ENCODE peak calls at places on chromosomes 16 and 17, in five cellular contexts. One of them, this sample, is unnamed.

GRCh38 chr16:12458591-12459400 is 344.9 kb downstream of the CPPED1 start:
- DNase-seq in EL: no peak
- DNase-seq in neural crest cell: no peak
- DNase-seq in fibroblast of the aortic adventitia: no peak
- DNase-seq in activated CD4-positive, CD25-positive, alpha-beta regulatory T cell: peak; percentile 8
- DNase-seq in this sample: no peak

GRCh38 chr16:4233431-4233830 is 8.4 kb downstream of the SRL start:
- DNase-seq in EL: peak; percentile 32
- DNase-seq in neural crest cell: no peak
- DNase-seq in fibroblast of the aortic adventitia: no peak
- DNase-seq in activated CD4-positive, CD25-positive, alpha-beta regulatory T cell: no peak
- DNase-seq in this sample: no peak

GRCh38 chr17:59838196-59838911 is 54.4 kb downstream of the TUBD1 start:
- DNase-seq in EL: no peak
- DNase-seq in neural crest cell: no peak
- DNase-seq in fibroblast of the aortic adventitia: peak; percentile 67
- DNase-seq in activated CD4-positive, CD25-positive, alpha-beta regulatory T cell: no peak
- DNase-seq in this sample: no peak

GRCh38 chr16:679808-680624 is at the start of gene STUB1:
- DNase-seq in EL: peak; percentile 86
- DNase-seq in neural crest cell: peak; percentile 92
- DNase-seq in fibroblast of the aortic adventitia: peak; percentile 80
- DNase-seq in activated CD4-positive, CD25-positive, alpha-beta regulatory T cell: peak; percentile 95
- DNase-seq in this sample: peak; percentile 85

GRCh38 chr17:1776857-1777256 is 15.0 kb downstream of the SERPINF1 start:
- DNase-seq in EL: no peak
- DNase-seq in neural crest cell: no peak
- DNase-seq in fibroblast of the aortic adventitia: no peak
- DNase-seq in activated CD4-positive, CD25-positive, alpha-beta regulatory T cell: no peak
- DNase-seq in this sample: no peak

GRCh38 chr17:28946239-28946638 is 5.1 kb downstream of the PHF12 start:
- DNase-seq in EL: peak; percentile 87
- DNase-seq in neural crest cell: no peak
- DNase-seq in fibroblast of the aortic adventitia: peak; percentile 85
- DNase-seq in activated CD4-positive, CD25-positive, alpha-beta regulatory T cell: no peak
- DNase-seq in this sample: no peak

GRCh38 chr16:72198021-72198420 is 26.1 kb upstream of the PMFBP1 start:
- DNase-seq in EL: peak; percentile 45
- DNase-seq in neural crest cell: no peak
- DNase-seq in fibroblast of the aortic adventitia: peak; percentile 82
- DNase-seq in activated CD4-positive, CD25-positive, alpha-beta regulatory T cell: no peak
- DNase-seq in this sample: no peak

GRCh38 chr17:15917439-15918027 is 27.4 kb upstream of the ADORA2B start:
- DNase-seq in EL: no peak
- DNase-seq in neural crest cell: no peak
- DNase-seq in fibroblast of the aortic adventitia: no peak
- DNase-seq in activated CD4-positive, CD25-positive, alpha-beta regulatory T cell: no peak
- DNase-seq in this sample: no peak

GRCh38 chr16:56068314-56068713 is 123.0 kb upstream of the GNAO1 start:
- DNase-seq in EL: no peak
- DNase-seq in neural crest cell: no peak
- DNase-seq in fibroblast of the aortic adventitia: no peak
- DNase-seq in activated CD4-positive, CD25-positive, alpha-beta regulatory T cell: no peak
- DNase-seq in this sample: no peak

GRCh38 chr17:48830840-48831548 is at the start of gene CALCOCO2:
- DNase-seq in EL: peak; percentile 95
- DNase-seq in neural crest cell: peak; percentile 70
- DNase-seq in fibroblast of the aortic adventitia: peak; percentile 82
- DNase-seq in activated CD4-positive, CD25-positive, alpha-beta regulatory T cell: peak; percentile 82
- DNase-seq in this sample: peak; percentile 78

GRCh38 chr16:59188029-59188428 is 453.9 kb upstream of the GOT2 start:
- DNase-seq in EL: no peak
- DNase-seq in neural crest cell: no peak
- DNase-seq in fibroblast of the aortic adventitia: no peak
- DNase-seq in activated CD4-positive, CD25-positive, alpha-beta regulatory T cell: no peak
- DNase-seq in this sample: no peak

GRCh38 chr17:63496177-63496576 is 19.3 kb downstream of the ACE start:
- DNase-seq in EL: no peak
- DNase-seq in neural crest cell: no peak
- DNase-seq in fibroblast of the aortic adventitia: no peak
- DNase-seq in activated CD4-positive, CD25-positive, alpha-beta regulatory T cell: no peak
- DNase-seq in this sample: no peak

GRCh38 chr17:6555331-6556120 is 829 bp downstream of the PITPNM3 start:
- DNase-seq in EL: peak; percentile 61
- DNase-seq in neural crest cell: no peak
- DNase-seq in fibroblast of the aortic adventitia: peak; percentile 23
- DNase-seq in activated CD4-positive, CD25-positive, alpha-beta regulatory T cell: no peak
- DNase-seq in this sample: peak; percentile 38

GRCh38 chr16:85955566-85955965 is 56.6 kb downstream of the IRF8 start:
- DNase-seq in EL: no peak
- DNase-seq in neural crest cell: no peak
- DNase-seq in fibroblast of the aortic adventitia: no peak
- DNase-seq in activated CD4-positive, CD25-positive, alpha-beta regulatory T cell: no peak
- DNase-seq in this sample: no peak

GRCh38 chr17:54745862-54746261 is 154.8 kb upstream of the TOM1L1 start:
- DNase-seq in EL: no peak
- DNase-seq in neural crest cell: no peak
- DNase-seq in fibroblast of the aortic adventitia: no peak
- DNase-seq in activated CD4-positive, CD25-positive, alpha-beta regulatory T cell: no peak
- DNase-seq in this sample: no peak

GRCh38 chr16:81315271-81316175 is 761 bp downstream of the GAN start:
- DNase-seq in EL: peak; percentile 63
- DNase-seq in neural crest cell: peak; percentile 15
- DNase-seq in fibroblast of the aortic adventitia: peak; percentile 46
- DNase-seq in activated CD4-positive, CD25-positive, alpha-beta regulatory T cell: peak; percentile 7
- DNase-seq in this sample: peak; percentile 23

GRCh38 chr17:50063516-50064252 is 7.8 kb downstream of the ITGA3 start:
- DNase-seq in EL: peak; percentile 72
- DNase-seq in neural crest cell: no peak
- DNase-seq in fibroblast of the aortic adventitia: no peak
- DNase-seq in activated CD4-positive, CD25-positive, alpha-beta regulatory T cell: no peak
- DNase-seq in this sample: no peak

GRCh38 chr17:76822184-76822778 is 45.9 kb upstream of the MGAT5B start:
- DNase-seq in EL: no peak
- DNase-seq in neural crest cell: no peak
- DNase-seq in fibroblast of the aortic adventitia: no peak
- DNase-seq in activated CD4-positive, CD25-positive, alpha-beta regulatory T cell: no peak
- DNase-seq in this sample: no peak

GRCh38 chr17:31297090-31297489 is at the start of gene OMG:
- DNase-seq in EL: no peak
- DNase-seq in neural crest cell: no peak
- DNase-seq in fibroblast of the aortic adventitia: no peak
- DNase-seq in activated CD4-positive, CD25-positive, alpha-beta regulatory T cell: no peak
- DNase-seq in this sample: no peak

GRCh38 chr17:57459286-57459915 is 203.1 kb downstream of the MSI2 start:
- DNase-seq in EL: peak; percentile 70
- DNase-seq in neural crest cell: no peak
- DNase-seq in fibroblast of the aortic adventitia: peak; percentile 12
- DNase-seq in activated CD4-positive, CD25-positive, alpha-beta regulatory T cell: no peak
- DNase-seq in this sample: no peak

GRCh38 chr17:68198931-68199836 is 48.7 kb upstream of the AMZ2 start:
- DNase-seq in EL: no peak
- DNase-seq in neural crest cell: no peak
- DNase-seq in fibroblast of the aortic adventitia: no peak
- DNase-seq in activated CD4-positive, CD25-positive, alpha-beta regulatory T cell: no peak
- DNase-seq in this sample: no peak

GRCh38 chr17:32659419-32659842 is 172.6 kb downstream of the CDK5R1 start:
- DNase-seq in EL: peak; percentile 65
- DNase-seq in neural crest cell: peak; percentile 79
- DNase-seq in fibroblast of the aortic adventitia: peak; percentile 65
- DNase-seq in activated CD4-positive, CD25-positive, alpha-beta regulatory T cell: peak; percentile 21
- DNase-seq in this sample: peak; percentile 64

GRCh38 chr16:76780556-76780955 is 410.4 kb upstream of the MON1B start:
- DNase-seq in EL: no peak
- DNase-seq in neural crest cell: no peak
- DNase-seq in fibroblast of the aortic adventitia: no peak
- DNase-seq in activated CD4-positive, CD25-positive, alpha-beta regulatory T cell: no peak
- DNase-seq in this sample: no peak

GRCh38 chr16:57533618-57534336 is 2.6 kb downstream of the CCDC102A start:
- DNase-seq in EL: no peak
- DNase-seq in neural crest cell: no peak
- DNase-seq in fibroblast of the aortic adventitia: no peak
- DNase-seq in activated CD4-positive, CD25-positive, alpha-beta regulatory T cell: no peak
- DNase-seq in this sample: no peak

GRCh38 chr17:45782889-45783592 is 1.1 kb upstream of the CRHR1 start:
- DNase-seq in EL: no peak
- DNase-seq in neural crest cell: peak; percentile 73
- DNase-seq in fibroblast of the aortic adventitia: no peak
- DNase-seq in activated CD4-positive, CD25-positive, alpha-beta regulatory T cell: no peak
- DNase-seq in this sample: peak; percentile 13

GRCh38 chr16:10088380-10088793 is 93.8 kb downstream of the GRIN2A start:
- DNase-seq in EL: no peak
- DNase-seq in neural crest cell: no peak
- DNase-seq in fibroblast of the aortic adventitia: peak; percentile 59
- DNase-seq in activated CD4-positive, CD25-positive, alpha-beta regulatory T cell: no peak
- DNase-seq in this sample: no peak

GRCh38 chr17:67024736-67025135 is 19.6 kb upstream of the CACNG1 start:
- DNase-seq in EL: no peak
- DNase-seq in neural crest cell: no peak
- DNase-seq in fibroblast of the aortic adventitia: no peak
- DNase-seq in activated CD4-positive, CD25-positive, alpha-beta regulatory T cell: no peak
- DNase-seq in this sample: no peak

GRCh38 chr16:51849715-51850114 is 697.2 kb downstream of the TOX3 start:
- DNase-seq in EL: no peak
- DNase-seq in neural crest cell: no peak
- DNase-seq in fibroblast of the aortic adventitia: no peak
- DNase-seq in activated CD4-positive, CD25-positive, alpha-beta regulatory T cell: no peak
- DNase-seq in this sample: no peak

GRCh38 chr17:17062356-17062755 is 20.1 kb downstream of the MPRIP start:
- DNase-seq in EL: no peak
- DNase-seq in neural crest cell: no peak
- DNase-seq in fibroblast of the aortic adventitia: peak; percentile 44
- DNase-seq in activated CD4-positive, CD25-positive, alpha-beta regulatory T cell: no peak
- DNase-seq in this sample: no peak

This sample was measured in memory B cell.